ENCODE peak calls at places on chromosomes 13 and 19, in eight cellular contexts. One of them, this sample, is unnamed.
A peak's percentile ranks its signal among the peaks of the same experiment; 100 is the strongest.

GRCh38 chr13:54210397-54211050 is 1181.9 kb downstream of the OLFM4 start:
- DNase-seq in cardiac fibroblast: no peak
- DNase-seq in lung microvascular endothelial cell: no peak
- DNase-seq in OCI-LY7: no peak
- DNase-seq in CD4-positive, CD25-positive, alpha-beta regulatory T cell: no peak
- DNase-seq in tibial nerve: no peak
- DNase-seq in activated CD4-positive, alpha-beta T cell treated with anti-CD3 and anti-CD28 coated beads, Interleukin-2, amount 50 U/mL, for 4 hours: no peak
- DNase-seq in IMR-90: no peak
- DNase-seq in this sample: no peak

GRCh38 chr13:52862358-52863206 is 14.1 kb upstream of the PCDH8 start:
- DNase-seq in cardiac fibroblast: no peak
- DNase-seq in lung microvascular endothelial cell: peak; percentile 11
- DNase-seq in OCI-LY7: peak; percentile 19
- DNase-seq in CD4-positive, CD25-positive, alpha-beta regulatory T cell: no peak
- DNase-seq in tibial nerve: no peak
- DNase-seq in activated CD4-positive, alpha-beta T cell treated with anti-CD3 and anti-CD28 coated beads, Interleukin-2, amount 50 U/mL, for 4 hours: no peak
- DNase-seq in IMR-90: no peak
- DNase-seq in this sample: peak; percentile 18

GRCh38 chr13:55029280-55029679 is 2000.7 kb downstream of the OLFM4 start:
- DNase-seq in cardiac fibroblast: no peak
- DNase-seq in lung microvascular endothelial cell: no peak
- DNase-seq in OCI-LY7: no peak
- DNase-seq in CD4-positive, CD25-positive, alpha-beta regulatory T cell: no peak
- DNase-seq in tibial nerve: no peak
- DNase-seq in activated CD4-positive, alpha-beta T cell treated with anti-CD3 and anti-CD28 coated beads, Interleukin-2, amount 50 U/mL, for 4 hours: no peak
- DNase-seq in IMR-90: no peak
- DNase-seq in this sample: no peak

GRCh38 chr19:6891761-6892385 is 4.5 kb downstream of the ADGRE1 start:
- DNase-seq in cardiac fibroblast: no peak
- DNase-seq in lung microvascular endothelial cell: no peak
- DNase-seq in OCI-LY7: peak; percentile 37
- DNase-seq in CD4-positive, CD25-positive, alpha-beta regulatory T cell: peak; percentile 29
- DNase-seq in tibial nerve: no peak
- DNase-seq in activated CD4-positive, alpha-beta T cell treated with anti-CD3 and anti-CD28 coated beads, Interleukin-2, amount 50 U/mL, for 4 hours: no peak
- DNase-seq in IMR-90: no peak
- DNase-seq in this sample: no peak

GRCh38 chr13:99339736-99340392 is 32.7 kb upstream of the GPR183 start:
- DNase-seq in cardiac fibroblast: peak; percentile 64
- DNase-seq in lung microvascular endothelial cell: no peak
- DNase-seq in OCI-LY7: no peak
- DNase-seq in CD4-positive, CD25-positive, alpha-beta regulatory T cell: peak; percentile 44
- DNase-seq in tibial nerve: no peak
- DNase-seq in activated CD4-positive, alpha-beta T cell treated with anti-CD3 and anti-CD28 coated beads, Interleukin-2, amount 50 U/mL, for 4 hours: peak; percentile 37
- DNase-seq in IMR-90: peak; percentile 72
- DNase-seq in this sample: no peak

GRCh38 chr13:100528353-100528752 is 60.2 kb downstream of the GGACT start:
- DNase-seq in cardiac fibroblast: no peak
- DNase-seq in lung microvascular endothelial cell: no peak
- DNase-seq in OCI-LY7: no peak
- DNase-seq in CD4-positive, CD25-positive, alpha-beta regulatory T cell: no peak
- DNase-seq in tibial nerve: no peak
- DNase-seq in activated CD4-positive, alpha-beta T cell treated with anti-CD3 and anti-CD28 coated beads, Interleukin-2, amount 50 U/mL, for 4 hours: no peak
- DNase-seq in IMR-90: no peak
- DNase-seq in this sample: no peak

GRCh38 chr13:112747256-112747655 is 57.4 kb downstream of the ATP11A start:
- DNase-seq in cardiac fibroblast: no peak
- DNase-seq in lung microvascular endothelial cell: no peak
- DNase-seq in OCI-LY7: no peak
- DNase-seq in CD4-positive, CD25-positive, alpha-beta regulatory T cell: no peak
- DNase-seq in tibial nerve: no peak
- DNase-seq in activated CD4-positive, alpha-beta T cell treated with anti-CD3 and anti-CD28 coated beads, Interleukin-2, amount 50 U/mL, for 4 hours: no peak
- DNase-seq in IMR-90: no peak
- DNase-seq in this sample: no peak

GRCh38 chr19:8965887-8966286 is 44.3 kb downstream of the MUC16 start:
- DNase-seq in cardiac fibroblast: no peak
- DNase-seq in lung microvascular endothelial cell: no peak
- DNase-seq in OCI-LY7: no peak
- DNase-seq in CD4-positive, CD25-positive, alpha-beta regulatory T cell: no peak
- DNase-seq in tibial nerve: no peak
- DNase-seq in activated CD4-positive, alpha-beta T cell treated with anti-CD3 and anti-CD28 coated beads, Interleukin-2, amount 50 U/mL, for 4 hours: no peak
- DNase-seq in IMR-90: no peak
- DNase-seq in this sample: no peak

GRCh38 chr19:49014870-49015255 is 2.0 kb downstream of the LHB start:
- DNase-seq in cardiac fibroblast: no peak
- DNase-seq in lung microvascular endothelial cell: no peak
- DNase-seq in OCI-LY7: no peak
- DNase-seq in CD4-positive, CD25-positive, alpha-beta regulatory T cell: no peak
- DNase-seq in tibial nerve: no peak
- DNase-seq in activated CD4-positive, alpha-beta T cell treated with anti-CD3 and anti-CD28 coated beads, Interleukin-2, amount 50 U/mL, for 4 hours: no peak
- DNase-seq in IMR-90: no peak
- DNase-seq in this sample: no peak

GRCh38 chr19:54481326-54481930 is 8.3 kb upstream of the CDC42EP5 start:
- DNase-seq in cardiac fibroblast: peak; percentile 58
- DNase-seq in lung microvascular endothelial cell: peak; percentile 56
- DNase-seq in OCI-LY7: peak; percentile 61
- DNase-seq in CD4-positive, CD25-positive, alpha-beta regulatory T cell: peak; percentile 62
- DNase-seq in tibial nerve: no peak
- DNase-seq in activated CD4-positive, alpha-beta T cell treated with anti-CD3 and anti-CD28 coated beads, Interleukin-2, amount 50 U/mL, for 4 hours: no peak
- DNase-seq in IMR-90: peak; percentile 33
- DNase-seq in this sample: peak; percentile 35

GRCh38 chr19:15445807-15446376 is 3.9 kb downstream of the WIZ start:
- DNase-seq in cardiac fibroblast: no peak
- DNase-seq in lung microvascular endothelial cell: no peak
- DNase-seq in OCI-LY7: no peak
- DNase-seq in CD4-positive, CD25-positive, alpha-beta regulatory T cell: no peak
- DNase-seq in tibial nerve: no peak
- DNase-seq in activated CD4-positive, alpha-beta T cell treated with anti-CD3 and anti-CD28 coated beads, Interleukin-2, amount 50 U/mL, for 4 hours: no peak
- DNase-seq in IMR-90: no peak
- DNase-seq in this sample: no peak

GRCh38 chr19:50457300-50457699 is 19.0 kb upstream of the EMC10 start:
- DNase-seq in cardiac fibroblast: no peak
- DNase-seq in lung microvascular endothelial cell: no peak
- DNase-seq in OCI-LY7: no peak
- DNase-seq in CD4-positive, CD25-positive, alpha-beta regulatory T cell: no peak
- DNase-seq in tibial nerve: no peak
- DNase-seq in activated CD4-positive, alpha-beta T cell treated with anti-CD3 and anti-CD28 coated beads, Interleukin-2, amount 50 U/mL, for 4 hours: no peak
- DNase-seq in IMR-90: no peak
- DNase-seq in this sample: no peak

GRCh38 chr13:48975101-48975925 is at the start of gene FNDC3A:
- DNase-seq in cardiac fibroblast: peak; percentile 69
- DNase-seq in lung microvascular endothelial cell: peak; percentile 67
- DNase-seq in OCI-LY7: peak; percentile 72
- DNase-seq in CD4-positive, CD25-positive, alpha-beta regulatory T cell: peak; percentile 79
- DNase-seq in tibial nerve: peak; percentile 27
- DNase-seq in activated CD4-positive, alpha-beta T cell treated with anti-CD3 and anti-CD28 coated beads, Interleukin-2, amount 50 U/mL, for 4 hours: peak; percentile 52
- DNase-seq in IMR-90: peak; percentile 64
- DNase-seq in this sample: peak; percentile 9

GRCh38 chr19:57511484-57511883 is 11.7 kb downstream of the ZNF773 start:
- DNase-seq in cardiac fibroblast: no peak
- DNase-seq in lung microvascular endothelial cell: no peak
- DNase-seq in OCI-LY7: no peak
- DNase-seq in CD4-positive, CD25-positive, alpha-beta regulatory T cell: no peak
- DNase-seq in tibial nerve: no peak
- DNase-seq in activated CD4-positive, alpha-beta T cell treated with anti-CD3 and anti-CD28 coated beads, Interleukin-2, amount 50 U/mL, for 4 hours: no peak
- DNase-seq in IMR-90: no peak
- DNase-seq in this sample: no peak

GRCh38 chr13:46908511-46908910 is 11.7 kb upstream of the HTR2A start:
- DNase-seq in cardiac fibroblast: peak; percentile 45
- DNase-seq in lung microvascular endothelial cell: no peak
- DNase-seq in OCI-LY7: no peak
- DNase-seq in CD4-positive, CD25-positive, alpha-beta regulatory T cell: no peak
- DNase-seq in tibial nerve: no peak
- DNase-seq in activated CD4-positive, alpha-beta T cell treated with anti-CD3 and anti-CD28 coated beads, Interleukin-2, amount 50 U/mL, for 4 hours: no peak
- DNase-seq in IMR-90: peak; percentile 19
- DNase-seq in this sample: peak; percentile 63

GRCh38 chr19:5977785-5978605 is at the start of gene RANBP3:
- DNase-seq in cardiac fibroblast: peak; percentile 99
- DNase-seq in lung microvascular endothelial cell: peak; percentile 100
- DNase-seq in OCI-LY7: peak; percentile 100
- DNase-seq in CD4-positive, CD25-positive, alpha-beta regulatory T cell: peak; percentile 100
- DNase-seq in tibial nerve: peak; percentile 91
- DNase-seq in activated CD4-positive, alpha-beta T cell treated with anti-CD3 and anti-CD28 coated beads, Interleukin-2, amount 50 U/mL, for 4 hours: peak; percentile 98
- DNase-seq in IMR-90: peak; percentile 99
- DNase-seq in this sample: peak; percentile 96

GRCh38 chr19:6723738-6724137 is 3.3 kb upstream of the C3 start:
- DNase-seq in cardiac fibroblast: peak; percentile 29
- DNase-seq in lung microvascular endothelial cell: no peak
- DNase-seq in OCI-LY7: peak; percentile 41
- DNase-seq in CD4-positive, CD25-positive, alpha-beta regulatory T cell: no peak
- DNase-seq in tibial nerve: no peak
- DNase-seq in activated CD4-positive, alpha-beta T cell treated with anti-CD3 and anti-CD28 coated beads, Interleukin-2, amount 50 U/mL, for 4 hours: no peak
- DNase-seq in IMR-90: no peak
- DNase-seq in this sample: no peak

GRCh38 chr13:111215081-111216047 is 100.3 kb downstream of the ARHGEF7 start:
- DNase-seq in cardiac fibroblast: no peak
- DNase-seq in lung microvascular endothelial cell: peak; percentile 18
- DNase-seq in OCI-LY7: no peak
- DNase-seq in CD4-positive, CD25-positive, alpha-beta regulatory T cell: no peak
- DNase-seq in tibial nerve: no peak
- DNase-seq in activated CD4-positive, alpha-beta T cell treated with anti-CD3 and anti-CD28 coated beads, Interleukin-2, amount 50 U/mL, for 4 hours: no peak
- DNase-seq in IMR-90: no peak
- DNase-seq in this sample: no peak

GRCh38 chr19:28351761-28352160 is 861.2 kb downstream of the UQCRFS1 start:
- DNase-seq in cardiac fibroblast: peak; percentile 11
- DNase-seq in lung microvascular endothelial cell: no peak
- DNase-seq in OCI-LY7: no peak
- DNase-seq in CD4-positive, CD25-positive, alpha-beta regulatory T cell: no peak
- DNase-seq in tibial nerve: no peak
- DNase-seq in activated CD4-positive, alpha-beta T cell treated with anti-CD3 and anti-CD28 coated beads, Interleukin-2, amount 50 U/mL, for 4 hours: no peak
- DNase-seq in IMR-90: no peak
- DNase-seq in this sample: peak; percentile 33

GRCh38 chr19:46955114-46955812 is 64.4 kb upstream of the NPAS1 start:
- DNase-seq in cardiac fibroblast: peak; percentile 59
- DNase-seq in lung microvascular endothelial cell: peak; percentile 78
- DNase-seq in OCI-LY7: peak; percentile 31
- DNase-seq in CD4-positive, CD25-positive, alpha-beta regulatory T cell: peak; percentile 85
- DNase-seq in tibial nerve: no peak
- DNase-seq in activated CD4-positive, alpha-beta T cell treated with anti-CD3 and anti-CD28 coated beads, Interleukin-2, amount 50 U/mL, for 4 hours: peak; percentile 15
- DNase-seq in IMR-90: peak; percentile 52
- DNase-seq in this sample: no peak

GRCh38 chr19:9877775-9878510 is 42.8 kb downstream of the PIN1 start:
- DNase-seq in cardiac fibroblast: peak; percentile 67
- DNase-seq in lung microvascular endothelial cell: no peak
- DNase-seq in OCI-LY7: no peak
- DNase-seq in CD4-positive, CD25-positive, alpha-beta regulatory T cell: no peak
- DNase-seq in tibial nerve: no peak
- DNase-seq in activated CD4-positive, alpha-beta T cell treated with anti-CD3 and anti-CD28 coated beads, Interleukin-2, amount 50 U/mL, for 4 hours: no peak
- DNase-seq in IMR-90: peak; percentile 70
- DNase-seq in this sample: peak; percentile 49

GRCh38 chr19:1066748-1067340 is at the start of gene ARHGAP45:
- DNase-seq in cardiac fibroblast: no peak
- DNase-seq in lung microvascular endothelial cell: no peak
- DNase-seq in OCI-LY7: peak; percentile 87
- DNase-seq in CD4-positive, CD25-positive, alpha-beta regulatory T cell: peak; percentile 94
- DNase-seq in tibial nerve: no peak
- DNase-seq in activated CD4-positive, alpha-beta T cell treated with anti-CD3 and anti-CD28 coated beads, Interleukin-2, amount 50 U/mL, for 4 hours: peak; percentile 75
- DNase-seq in IMR-90: no peak
- DNase-seq in this sample: no peak

GRCh38 chr13:25286308-25286968 is 850 bp downstream of the MTMR6 start:
- DNase-seq in cardiac fibroblast: peak; percentile 63
- DNase-seq in lung microvascular endothelial cell: peak; percentile 63
- DNase-seq in OCI-LY7: peak; percentile 72
- DNase-seq in CD4-positive, CD25-positive, alpha-beta regulatory T cell: peak; percentile 72
- DNase-seq in tibial nerve: peak; percentile 35
- DNase-seq in activated CD4-positive, alpha-beta T cell treated with anti-CD3 and anti-CD28 coated beads, Interleukin-2, amount 50 U/mL, for 4 hours: no peak
- DNase-seq in IMR-90: peak; percentile 58
- DNase-seq in this sample: peak; percentile 30

GRCh38 chr13:51524312-51524711 is 60.0 kb upstream of the WDFY2 start:
- DNase-seq in cardiac fibroblast: peak; percentile 55
- DNase-seq in lung microvascular endothelial cell: no peak
- DNase-seq in OCI-LY7: no peak
- DNase-seq in CD4-positive, CD25-positive, alpha-beta regulatory T cell: no peak
- DNase-seq in tibial nerve: no peak
- DNase-seq in activated CD4-positive, alpha-beta T cell treated with anti-CD3 and anti-CD28 coated beads, Interleukin-2, amount 50 U/mL, for 4 hours: no peak
- DNase-seq in IMR-90: peak; percentile 44
- DNase-seq in this sample: no peak

GRCh38 chr13:94384217-94384905 is 95.1 kb downstream of the DCT start:
- DNase-seq in cardiac fibroblast: no peak
- DNase-seq in lung microvascular endothelial cell: no peak
- DNase-seq in OCI-LY7: no peak
- DNase-seq in CD4-positive, CD25-positive, alpha-beta regulatory T cell: no peak
- DNase-seq in tibial nerve: no peak
- DNase-seq in activated CD4-positive, alpha-beta T cell treated with anti-CD3 and anti-CD28 coated beads, Interleukin-2, amount 50 U/mL, for 4 hours: no peak
- DNase-seq in IMR-90: peak; percentile 68
- DNase-seq in this sample: no peak

GRCh38 chr19:29193116-29193515 is 19.8 kb downstream of the UQCRFS1 start:
- DNase-seq in cardiac fibroblast: no peak
- DNase-seq in lung microvascular endothelial cell: no peak
- DNase-seq in OCI-LY7: no peak
- DNase-seq in CD4-positive, CD25-positive, alpha-beta regulatory T cell: no peak
- DNase-seq in tibial nerve: no peak
- DNase-seq in activated CD4-positive, alpha-beta T cell treated with anti-CD3 and anti-CD28 coated beads, Interleukin-2, amount 50 U/mL, for 4 hours: no peak
- DNase-seq in IMR-90: no peak
- DNase-seq in this sample: peak; percentile 22

GRCh38 chr19:41746593-41747227 is 8.6 kb upstream of the CEACAM6 start:
- DNase-seq in cardiac fibroblast: peak; percentile 71
- DNase-seq in lung microvascular endothelial cell: peak; percentile 54
- DNase-seq in OCI-LY7: peak; percentile 72
- DNase-seq in CD4-positive, CD25-positive, alpha-beta regulatory T cell: peak; percentile 71
- DNase-seq in tibial nerve: no peak
- DNase-seq in activated CD4-positive, alpha-beta T cell treated with anti-CD3 and anti-CD28 coated beads, Interleukin-2, amount 50 U/mL, for 4 hours: peak; percentile 23
- DNase-seq in IMR-90: peak; percentile 39
- DNase-seq in this sample: peak; percentile 30

GRCh38 chr13:29577135-29578051 is 18.1 kb downstream of the SLC7A1 start:
- DNase-seq in cardiac fibroblast: no peak
- DNase-seq in lung microvascular endothelial cell: no peak
- DNase-seq in OCI-LY7: no peak
- DNase-seq in CD4-positive, CD25-positive, alpha-beta regulatory T cell: no peak
- DNase-seq in tibial nerve: no peak
- DNase-seq in activated CD4-positive, alpha-beta T cell treated with anti-CD3 and anti-CD28 coated beads, Interleukin-2, amount 50 U/mL, for 4 hours: no peak
- DNase-seq in IMR-90: peak; percentile 38
- DNase-seq in this sample: peak; percentile 83

GRCh38 chr13:62280590-62280989 is 864.9 kb upstream of the PCDH20 start:
- DNase-seq in cardiac fibroblast: no peak
- DNase-seq in lung microvascular endothelial cell: no peak
- DNase-seq in OCI-LY7: peak; percentile 33
- DNase-seq in CD4-positive, CD25-positive, alpha-beta regulatory T cell: no peak
- DNase-seq in tibial nerve: no peak
- DNase-seq in activated CD4-positive, alpha-beta T cell treated with anti-CD3 and anti-CD28 coated beads, Interleukin-2, amount 50 U/mL, for 4 hours: no peak
- DNase-seq in IMR-90: no peak
- DNase-seq in this sample: no peak

This sample was measured in MG63.